ENCODE peak calls at places on chromosome 17, in six cellular contexts. R is fibroblast of lung, M is pancreas, S is astrocyte, Y is A549, V is gastrocnemius medialis. J is an unnamed sample.

GRCh38 chr17:32621612-32622312 is 135.0 kb downstream of the CDK5R1 start:
- DNase-seq in Y (no peak), M (no peak), S (no peak), R (peak; percentile 14), V (no peak), J (no peak)

GRCh38 chr17:45287526-45288264 is 25.8 kb upstream of the SPATA32 start:
- DNase-seq in S (no peak), V (no peak), R (no peak), M (no peak), Y (no peak), J (no peak)

GRCh38 chr17:76147211-76148014 is 6.4 kb upstream of the FOXJ1 start:
- DNase-seq in R (peak; percentile 48), Y (peak; percentile 64), S (no peak), M (no peak), V (no peak), J (no peak)

GRCh38 chr17:68346448-68346847 is 55.2 kb downstream of the ARSG start:
- DNase-seq in S (no peak), M (no peak), R (no peak), V (no peak), Y (no peak), J (no peak)

GRCh38 chr17:76277300-76278267 is 12.4 kb downstream of the UBALD2 start:
- DNase-seq in S (no peak), Y (no peak), M (peak; percentile 72), R (no peak), V (no peak), J (no peak)

GRCh38 chr17:77819497-77819896 is 139.0 kb upstream of the TNRC6C start:
- DNase-seq in M (no peak), V (no peak), R (no peak), S (no peak), Y (no peak), J (no peak)

GRCh38 chr17:67053438-67054000 is 9.2 kb downstream of the CACNG1 start:
- DNase-seq in V (peak; percentile 15), M (no peak), Y (no peak), R (no peak), S (no peak), J (no peak)

GRCh38 chr17:61551255-61551742 is 39.7 kb downstream of the NACA2 start:
- DNase-seq in Y (peak; percentile 77), S (peak; percentile 12), M (no peak), V (no peak), R (peak; percentile 79), J (no peak)

GRCh38 chr17:82297804-82298537 is 19.4 kb downstream of the CD7 start:
- DNase-seq in Y (peak; percentile 98), V (peak; percentile 90), R (peak; percentile 96), M (peak; percentile 94), S (peak; percentile 90), J (no peak)

GRCh38 chr17:82267575-82268379 is 5.7 kb downstream of the CSNK1D start:
- DNase-seq in Y (peak; percentile 94), V (peak; percentile 99), M (peak; percentile 96), S (peak; percentile 95), R (peak; percentile 96), J (peak; percentile 92)

GRCh38 chr17:29694923-29695563 is 72.3 kb upstream of the CORO6 start:
- DNase-seq in M (no peak), V (no peak), R (no peak), S (no peak), Y (no peak), J (no peak)

GRCh38 chr17:29135464-29135863 is 44.7 kb downstream of the MYO18A start:
- DNase-seq in R (no peak), M (no peak), S (no peak), V (no peak), Y (no peak), J (no peak)

GRCh38 chr17:56661906-56662305 is 68.4 kb downstream of the NOG start:
- DNase-seq in S (no peak), M (no peak), V (no peak), Y (no peak), R (no peak), J (no peak)

GRCh38 chr17:5921919-5922318 is 148.3 kb upstream of the WSCD1 start:
- DNase-seq in V (peak; percentile 19), Y (peak; percentile 25), S (peak; percentile 15), M (no peak), R (no peak), J (no peak)

GRCh38 chr17:61878984-61879612 is 15.8 kb upstream of the BRIP1 start:
- DNase-seq in M (no peak), Y (no peak), V (no peak), R (no peak), S (no peak), J (no peak)

GRCh38 chr17:32487460-32488176 is 825 bp downstream of the CDK5R1 start:
- DNase-seq in V (no peak), Y (no peak), R (peak; percentile 12), M (peak; percentile 77), S (peak; percentile 9), J (no peak)

GRCh38 chr17:70535986-70536385 is 366.7 kb downstream of the KCNJ2 start:
- DNase-seq in M (no peak), R (peak; percentile 32), S (peak; percentile 48), V (no peak), Y (no peak), J (no peak)

GRCh38 chr17:55062921-55063320 is 94.4 kb downstream of the STXBP4 start:
- DNase-seq in V (no peak), R (no peak), M (no peak), Y (no peak), S (peak; percentile 77), J (no peak)

GRCh38 chr17:71188811-71189492 is 931.9 kb upstream of the SOX9 start:
- DNase-seq in M (no peak), S (peak; percentile 98), Y (no peak), V (no peak), R (peak; percentile 96), J (no peak)

GRCh38 chr17:36980281-36980761 is 31.6 kb downstream of the AATF start:
- DNase-seq in Y (no peak), S (peak; percentile 13), V (no peak), R (peak; percentile 63), M (no peak), J (no peak)

GRCh38 chr17:58338907-58339774 is 10.5 kb upstream of the TSPOAP1 start:
- DNase-seq in V (peak; percentile 42), S (peak; percentile 68), M (peak; percentile 1), Y (no peak), R (peak; percentile 70), J (no peak)

GRCh38 chr17:69597898-69598692 is 183.6 kb downstream of the MAP2K6 start:
- DNase-seq in V (no peak), M (no peak), S (peak; percentile 69), Y (no peak), R (peak; percentile 34), J (no peak)

GRCh38 chr17:76707985-76708807 is 2.6 kb downstream of the MXRA7 start:
- DNase-seq in S (no peak), Y (no peak), M (no peak), V (no peak), R (no peak), J (no peak)

GRCh38 chr17:49633762-49634486 is 44.0 kb downstream of the SPOP start:
- DNase-seq in M (no peak), V (no peak), Y (no peak), S (no peak), R (no peak), J (no peak)

GRCh38 chr17:50190278-50191069 is 11.0 kb downstream of the COL1A1 start:
- DNase-seq in R (no peak), M (peak; percentile 63), Y (no peak), V (no peak), S (peak; percentile 57), J (no peak)

GRCh38 chr17:42682400-42683384 is at the start of gene CNTNAP1:
- DNase-seq in R (peak; percentile 69), Y (peak; percentile 77), S (peak; percentile 64), V (no peak), M (peak; percentile 76), J (peak; percentile 57)

GRCh38 chr17:44119798-44120197 is 3.6 kb downstream of the HDAC5 start:
- DNase-seq in Y (no peak), S (no peak), M (no peak), R (no peak), V (no peak), J (no peak)
- H3K4me3 ChIP-seq in Y (no peak overlapping the region), S (no peak overlapping the region), M (no peak overlapping the region), R (no peak overlapping the region), V (no peak overlapping the region), J (no peak overlapping the region)

DNA sequence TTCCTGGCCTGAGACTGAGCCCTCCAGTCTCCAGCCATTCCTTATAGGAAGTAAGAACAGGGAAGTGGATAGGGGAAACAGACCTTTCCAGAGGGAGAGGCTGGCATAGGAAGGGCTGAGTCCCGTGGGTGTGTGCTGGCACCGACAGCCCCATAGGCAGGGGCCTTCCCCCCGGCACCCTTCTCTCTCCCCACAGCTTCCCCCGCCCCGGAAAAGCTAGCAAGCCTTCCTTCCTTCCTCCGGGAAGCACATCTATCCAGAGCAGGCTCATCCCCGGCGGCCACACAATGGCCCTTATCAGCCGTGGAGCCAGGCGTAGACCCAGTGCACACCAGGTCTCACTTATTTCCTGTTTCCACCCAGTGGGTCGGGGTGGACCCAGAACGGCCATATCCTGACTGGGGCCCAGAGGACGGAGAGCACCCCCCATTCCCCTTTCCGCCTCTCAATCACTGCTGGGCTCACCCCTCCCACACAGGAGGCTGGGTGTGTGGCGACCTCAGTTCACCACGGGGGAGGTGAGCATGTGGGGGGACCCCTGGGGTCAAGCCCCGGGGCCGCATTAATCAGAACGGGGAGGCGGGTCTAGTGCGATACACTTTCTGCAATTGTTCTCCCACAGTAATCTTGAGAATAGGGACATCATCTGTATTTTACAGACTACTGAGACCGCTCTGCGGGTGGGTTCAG is 950 bp upstream of the MYO1C start:
- DNase-seq in M (peak; percentile 67), S (no peak), V (no peak), R (no peak), Y (no peak), J (no peak)
- H3K4me1 ChIP-seq in M (no peaks in the 10 kb centered on the region), S (peaks cover 14% of the 10 kb centered on the region), V (peaks cover 51% of the 10 kb centered on the region), R (peaks cover 8% of the 10 kb centered on the region), Y (peaks cover 29% of the 10 kb centered on the region), J (peaks cover 22% of the 10 kb centered on the region)

DNA sequence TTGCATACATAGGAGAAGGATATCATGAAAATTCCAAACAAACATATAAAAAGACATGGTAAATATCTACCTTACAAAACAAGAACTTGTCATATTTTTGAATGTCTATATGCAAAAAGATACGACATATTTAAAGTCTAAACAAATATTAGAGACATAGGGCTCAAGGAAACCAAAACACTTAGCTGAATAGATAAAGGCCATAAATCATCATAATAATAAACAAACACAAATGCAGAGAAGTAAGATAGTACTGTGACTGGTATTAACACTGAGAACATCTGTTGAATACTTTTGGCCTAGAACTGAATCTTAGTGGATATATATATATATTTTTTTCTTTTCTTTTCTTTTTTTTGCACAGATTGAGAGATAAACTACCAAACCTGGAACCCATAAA is 435.8 kb downstream of the KCNJ18 start:
- DNase-seq in Y (no peak), V (no peak), S (no peak), R (no peak), M (no peak), J (no peak)
- H3K9me3 ChIP-seq in Y (no peaks in the 10 kb centered on the region), V (no peaks in the 10 kb centered on the region), S (peaks cover 2% of the 10 kb centered on the region), R (no peaks in the 10 kb centered on the region), M (no peaks in the 10 kb centered on the region), J (no peaks in the 10 kb centered on the region)

DNA sequence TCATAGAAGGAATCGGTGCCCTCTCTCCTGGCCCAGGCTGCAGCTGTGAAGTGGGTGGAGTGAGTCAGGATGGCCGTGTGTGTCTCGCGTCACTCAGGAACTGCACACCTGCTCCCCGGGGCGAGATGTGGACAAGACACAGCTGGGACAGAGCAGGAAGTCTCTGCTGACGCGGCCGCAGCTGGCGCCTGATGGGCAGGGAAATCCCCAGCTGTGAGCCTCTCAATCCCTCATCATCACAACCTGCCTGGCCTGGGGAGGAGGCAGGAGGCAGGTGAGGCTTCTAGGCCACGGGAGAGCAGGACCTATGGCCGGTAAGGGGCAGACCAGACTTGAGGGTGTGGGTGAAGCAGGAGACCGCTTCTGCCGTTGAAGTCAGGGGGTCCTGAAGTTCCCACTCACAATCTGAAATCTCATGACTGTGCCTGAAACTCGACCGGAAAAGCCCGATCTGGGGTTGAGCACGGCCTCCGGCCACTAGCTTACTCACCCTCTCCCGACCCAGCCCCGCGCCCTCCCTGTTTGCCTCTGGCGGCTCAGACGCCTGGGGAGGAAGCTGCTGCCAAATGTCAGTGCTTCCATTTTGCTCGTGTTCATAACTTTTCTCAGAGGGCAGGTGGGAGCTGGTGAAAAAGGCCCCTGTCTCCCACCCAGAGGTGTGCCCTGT is 1.1 kb upstream of the TRPV3 start:
- DNase-seq in S (no peak), Y (no peak), M (no peak), V (peak; percentile 52), R (peak; percentile 64), J (no peak)
- H3K4me3 ChIP-seq in S (no peak overlapping the region), Y (no peak overlapping the region), M (no peak overlapping the region), V (no peak overlapping the region), R (no peak overlapping the region), J (no peak overlapping the region)